ENCODE peak calls at places on chromosomes 16 and 17, in nine cellular contexts. One of them, this sample, is unnamed.

GRCh38 chr16:69406780-69407331 is 17.6 kb upstream of the CYB5B start:
- DNase-seq in GM12878: no peak
- DNase-seq in breast epithelium: no peak
- DNase-seq in sigmoid colon: no peak
- DNase-seq in H1: no peak
- DNase-seq in K562: peak
- DNase-seq in HepG2: peak
- DNase-seq in endothelial cell of umbilical vein: no peak
- DNase-seq in prostate gland: no peak
- DNase-seq in this sample: no peak

GRCh38 chr17:38329808-38330730 is 13.7 kb downstream of the GPR179 start:
- DNase-seq in breast epithelium: no peak
- DNase-seq in HepG2: no peak
- DNase-seq in H1: no peak
- DNase-seq in endothelial cell of umbilical vein: no peak
- DNase-seq in prostate gland: no peak
- DNase-seq in sigmoid colon: no peak
- DNase-seq in K562: no peak
- DNase-seq in GM12878: no peak
- DNase-seq in this sample: no peak

GRCh38 chr16:80298676-80299075 is 242.1 kb upstream of the DYNLRB2 start:
- DNase-seq in GM12878: no peak
- DNase-seq in breast epithelium: no peak
- DNase-seq in endothelial cell of umbilical vein: no peak
- DNase-seq in K562: no peak
- DNase-seq in HepG2: no peak
- DNase-seq in H1: no peak
- DNase-seq in prostate gland: no peak
- DNase-seq in sigmoid colon: no peak
- DNase-seq in this sample: no peak

GRCh38 chr17:54452666-54453348 is 447.8 kb upstream of the TOM1L1 start:
- DNase-seq in prostate gland: no peak
- DNase-seq in K562: no peak
- DNase-seq in H1: no peak
- DNase-seq in endothelial cell of umbilical vein: no peak
- DNase-seq in breast epithelium: no peak
- DNase-seq in HepG2: no peak
- DNase-seq in sigmoid colon: no peak
- DNase-seq in GM12878: no peak
- DNase-seq in this sample: no peak

GRCh38 chr17:74530751-74531150 is 524 bp downstream of the CD300LB start:
- DNase-seq in prostate gland: no peak
- DNase-seq in sigmoid colon: peak
- DNase-seq in H1: no peak
- DNase-seq in HepG2: no peak
- DNase-seq in GM12878: no peak
- DNase-seq in endothelial cell of umbilical vein: no peak
- DNase-seq in breast epithelium: no peak
- DNase-seq in K562: no peak
- DNase-seq in this sample: no peak

GRCh38 chr16:75415169-75415908 is 18.0 kb downstream of the CFDP1 start:
- DNase-seq in GM12878: no peak
- DNase-seq in H1: no peak
- DNase-seq in endothelial cell of umbilical vein: no peak
- DNase-seq in K562: no peak
- DNase-seq in breast epithelium: no peak
- DNase-seq in HepG2: no peak
- DNase-seq in sigmoid colon: no peak
- DNase-seq in prostate gland: no peak
- DNase-seq in this sample: no peak

GRCh38 chr17:75105269-75106080 is 4.3 kb upstream of the ARMC7 start:
- DNase-seq in GM12878: no peak
- DNase-seq in endothelial cell of umbilical vein: peak
- DNase-seq in prostate gland: peak
- DNase-seq in H1: no peak
- DNase-seq in sigmoid colon: no peak
- DNase-seq in breast epithelium: no peak
- DNase-seq in K562: peak
- DNase-seq in HepG2: peak
- DNase-seq in this sample: peak

GRCh38 chr17:68437979-68438877 is 19.1 kb downstream of the WIPI1 start:
- DNase-seq in K562: peak
- DNase-seq in prostate gland: no peak
- DNase-seq in GM12878: no peak
- DNase-seq in breast epithelium: no peak
- DNase-seq in endothelial cell of umbilical vein: peak
- DNase-seq in HepG2: peak
- DNase-seq in sigmoid colon: no peak
- DNase-seq in H1: no peak
- DNase-seq in this sample: no peak

GRCh38 chr16:84302111-84302954 is 7.7 kb downstream of the WFDC1 start:
- DNase-seq in K562: no peak
- DNase-seq in prostate gland: no peak
- DNase-seq in GM12878: no peak
- DNase-seq in HepG2: no peak
- DNase-seq in H1: no peak
- DNase-seq in breast epithelium: no peak
- DNase-seq in sigmoid colon: no peak
- DNase-seq in endothelial cell of umbilical vein: peak
- DNase-seq in this sample: no peak

GRCh38 chr16:1170076-1170418 is 17.1 kb downstream of the CACNA1H start:
- DNase-seq in K562: no peak
- DNase-seq in breast epithelium: no peak
- DNase-seq in endothelial cell of umbilical vein: no peak
- DNase-seq in GM12878: no peak
- DNase-seq in HepG2: no peak
- DNase-seq in prostate gland: no peak
- DNase-seq in sigmoid colon: no peak
- DNase-seq in H1: no peak
- DNase-seq in this sample: no peak
- TF ChIP-seq POLR2A in K562: no peak
- TF ChIP-seq POLR2A in breast epithelium: no peak
- TF ChIP-seq POLR2A in endothelial cell of umbilical vein: no peak
- TF ChIP-seq POLR2A in GM12878: no peak
- TF ChIP-seq POLR2A in HepG2: no peak
- TF ChIP-seq POLR2A in prostate gland: no peak
- TF ChIP-seq POLR2A in sigmoid colon: no peak
- TF ChIP-seq POLR2A in H1: no peak
- TF ChIP-seq POLR2A in this sample: no peak

GRCh38 chr16:26824469-26824868 is 242.3 kb upstream of the C16orf82 start:
- DNase-seq in prostate gland: no peak
- DNase-seq in K562: no peak
- DNase-seq in H1: no peak
- DNase-seq in HepG2: no peak
- DNase-seq in breast epithelium: no peak
- DNase-seq in GM12878: no peak
- DNase-seq in endothelial cell of umbilical vein: no peak
- DNase-seq in sigmoid colon: no peak
- DNase-seq in this sample: no peak

GRCh38 chr16:26830716-26831115 is 236.0 kb upstream of the C16orf82 start:
- DNase-seq in GM12878: no peak
- DNase-seq in HepG2: no peak
- DNase-seq in H1: no peak
- DNase-seq in sigmoid colon: no peak
- DNase-seq in breast epithelium: no peak
- DNase-seq in prostate gland: no peak
- DNase-seq in endothelial cell of umbilical vein: no peak
- DNase-seq in K562: no peak
- DNase-seq in this sample: no peak

GRCh38 chr16:26826500-26826899 is 240.2 kb upstream of the C16orf82 start:
- DNase-seq in K562: no peak
- DNase-seq in H1: no peak
- DNase-seq in sigmoid colon: no peak
- DNase-seq in prostate gland: no peak
- DNase-seq in GM12878: no peak
- DNase-seq in endothelial cell of umbilical vein: no peak
- DNase-seq in breast epithelium: no peak
- DNase-seq in HepG2: no peak
- DNase-seq in this sample: no peak

DNA sequence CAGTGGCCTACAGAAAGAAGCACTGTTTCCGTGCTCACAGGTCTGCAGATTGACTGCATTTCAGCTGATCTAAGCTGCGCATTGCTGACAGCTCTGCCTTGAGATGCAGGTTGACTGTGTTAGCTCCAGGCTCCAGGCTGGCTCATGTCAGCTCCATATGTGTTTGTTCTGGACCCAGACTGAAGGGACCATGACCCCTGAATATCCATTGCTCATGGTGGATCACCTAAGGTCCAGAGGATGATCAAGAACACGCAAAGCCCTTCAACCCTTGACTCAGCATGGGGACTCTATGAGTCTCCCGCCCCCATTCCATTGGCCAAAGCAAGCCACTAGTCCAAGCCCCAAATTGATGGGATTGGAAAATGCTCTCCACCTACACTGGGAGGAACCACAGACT is 239.3 kb upstream of the C16orf82 start:
- DNase-seq in breast epithelium: no peak
- DNase-seq in prostate gland: no peak
- DNase-seq in sigmoid colon: no peak
- DNase-seq in endothelial cell of umbilical vein: no peak
- DNase-seq in H1: no peak
- DNase-seq in HepG2: no peak
- DNase-seq in K562: no peak
- DNase-seq in GM12878: no peak
- DNase-seq in this sample: no peak
- TF ChIP-seq POLR2AphosphoS5 in breast epithelium: no peak
- TF ChIP-seq POLR2AphosphoS5 in prostate gland: no peak
- TF ChIP-seq POLR2AphosphoS5 in sigmoid colon: no peak
- TF ChIP-seq POLR2AphosphoS5 in endothelial cell of umbilical vein: no peak
- TF ChIP-seq POLR2AphosphoS5 in H1: no peak
- TF ChIP-seq POLR2AphosphoS5 in HepG2: no peak
- TF ChIP-seq POLR2AphosphoS5 in K562: no peak
- TF ChIP-seq POLR2AphosphoS5 in GM12878: no peak
- TF ChIP-seq POLR2AphosphoS5 in this sample: no peak

GRCh38 chr17:77457572-77458201 is 316.9 kb downstream of the SEC14L1 start:
- DNase-seq in K562: no peak
- DNase-seq in prostate gland: no peak
- DNase-seq in sigmoid colon: no peak
- DNase-seq in HepG2: no peak
- DNase-seq in endothelial cell of umbilical vein: no peak
- DNase-seq in GM12878: no peak
- DNase-seq in H1: no peak
- DNase-seq in breast epithelium: no peak
- DNase-seq in this sample: no peak

GRCh38 chr17:77459018-77459755 is 318.4 kb downstream of the SEC14L1 start:
- DNase-seq in HepG2: no peak
- DNase-seq in breast epithelium: no peak
- DNase-seq in GM12878: no peak
- DNase-seq in K562: no peak
- DNase-seq in sigmoid colon: no peak
- DNase-seq in H1: no peak
- DNase-seq in endothelial cell of umbilical vein: no peak
- DNase-seq in prostate gland: no peak
- DNase-seq in this sample: no peak

GRCh38 chr17:77456271-77456950 is 315.6 kb downstream of the SEC14L1 start:
- DNase-seq in endothelial cell of umbilical vein: no peak
- DNase-seq in H1: no peak
- DNase-seq in prostate gland: no peak
- DNase-seq in K562: no peak
- DNase-seq in GM12878: no peak
- DNase-seq in HepG2: no peak
- DNase-seq in sigmoid colon: no peak
- DNase-seq in breast epithelium: no peak
- DNase-seq in this sample: no peak

GRCh38 chr17:77456951-77457548 is 316.3 kb downstream of the SEC14L1 start:
- DNase-seq in GM12878: no peak
- DNase-seq in sigmoid colon: no peak
- DNase-seq in breast epithelium: no peak
- DNase-seq in HepG2: no peak
- DNase-seq in endothelial cell of umbilical vein: no peak
- DNase-seq in H1: no peak
- DNase-seq in prostate gland: no peak
- DNase-seq in K562: no peak
- DNase-seq in this sample: no peak

DNA sequence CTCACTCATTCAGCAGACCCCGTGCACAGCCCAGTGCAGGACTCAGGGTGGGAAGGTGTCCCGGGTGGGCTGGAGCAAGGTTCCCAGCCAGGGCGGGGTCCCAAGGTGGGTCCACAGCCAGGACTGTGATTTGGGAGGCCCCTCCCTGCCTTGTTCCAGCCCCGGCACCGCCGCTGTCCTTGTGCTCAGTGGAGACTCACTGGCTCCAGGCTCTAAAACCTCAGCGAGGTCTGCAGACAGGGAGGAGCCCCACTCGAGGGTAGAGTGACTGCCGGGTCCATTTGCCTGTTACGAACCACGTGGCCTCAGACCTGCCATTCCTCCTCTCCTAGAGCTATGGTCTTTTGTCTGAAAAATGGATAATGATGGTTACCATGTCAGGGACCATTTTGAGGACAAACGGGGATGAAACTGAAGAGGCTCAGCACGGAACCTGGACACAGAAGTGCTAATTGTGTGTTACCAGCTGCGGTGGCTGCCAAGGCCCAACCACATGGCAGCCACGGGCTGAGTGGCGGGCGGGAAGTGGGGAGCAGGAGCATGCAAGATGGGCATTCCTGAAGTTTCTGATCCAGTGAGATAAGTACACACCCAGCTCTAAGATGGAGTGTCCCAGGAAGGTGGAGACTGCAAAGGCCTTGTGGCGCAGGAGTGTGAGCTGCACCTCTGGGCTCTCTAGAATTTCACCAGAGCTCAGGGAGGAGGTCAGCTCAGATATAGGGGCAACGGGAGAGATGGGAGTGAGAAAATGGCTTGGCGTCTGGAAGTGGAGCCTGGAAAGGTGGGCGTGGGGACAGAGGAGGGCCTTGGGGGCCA is 317.6 kb downstream of the SEC14L1 start:
- DNase-seq in endothelial cell of umbilical vein: no peak
- DNase-seq in H1: no peak
- DNase-seq in prostate gland: no peak
- DNase-seq in GM12878: no peak
- DNase-seq in breast epithelium: no peak
- DNase-seq in sigmoid colon: no peak
- DNase-seq in HepG2: no peak
- DNase-seq in K562: no peak
- DNase-seq in this sample: no peak
- TF ChIP-seq POLR2A in endothelial cell of umbilical vein: no peak
- TF ChIP-seq POLR2A in H1: no peak
- TF ChIP-seq POLR2A in prostate gland: no peak
- TF ChIP-seq POLR2A in GM12878: peak
- TF ChIP-seq POLR2A in breast epithelium: no peak
- TF ChIP-seq POLR2A in sigmoid colon: no peak
- TF ChIP-seq POLR2A in HepG2: no peak
- TF ChIP-seq POLR2A in K562: no peak
- TF ChIP-seq POLR2A in this sample: no peak

GRCh38 chr16:30473231-30474061 is 904 bp downstream of the ITGAL start:
- DNase-seq in HepG2: no peak
- DNase-seq in breast epithelium: no peak
- DNase-seq in H1: no peak
- DNase-seq in prostate gland: no peak
- DNase-seq in sigmoid colon: no peak
- DNase-seq in GM12878: no peak
- DNase-seq in endothelial cell of umbilical vein: no peak
- DNase-seq in K562: no peak
- DNase-seq in this sample: no peak
- TF ChIP-seq POLR2AphosphoS5 in HepG2: no peak
- TF ChIP-seq POLR2AphosphoS5 in breast epithelium: no peak
- TF ChIP-seq POLR2AphosphoS5 in H1: no peak
- TF ChIP-seq POLR2AphosphoS5 in prostate gland: no peak
- TF ChIP-seq POLR2AphosphoS5 in sigmoid colon: no peak
- TF ChIP-seq POLR2AphosphoS5 in GM12878: peak
- TF ChIP-seq POLR2AphosphoS5 in endothelial cell of umbilical vein: no peak
- TF ChIP-seq POLR2AphosphoS5 in K562: no peak
- TF ChIP-seq POLR2AphosphoS5 in this sample: no peak

This sample was measured in GM12891.